ENCODE peak calls at places on chromosomes 13 and 19, in five cellular contexts. C is A549, D is PC-3, F is transverse colon, Z is H9. B is an unnamed sample.

GRCh38 chr13:108213946-108214345 is 1.4 kb downstream of the LIG4 start:
- DNase-seq in D (peak; percentile 49), C (no peak), Z (no peak), F (no peak), B (no peak)

GRCh38 chr19:579111-579841 is 6.9 kb downstream of the BSG start:
- DNase-seq in C (no peak), F (no peak), Z (no peak), D (no peak), B (no peak)

GRCh38 chr19:3335431-3336350 is 30.7 kb upstream of the NFIC start:
- DNase-seq in D (peak; percentile 20), Z (no peak), C (no peak), F (peak; percentile 74), B (peak; percentile 63)

GRCh38 chr13:49670828-49671227 is 20.5 kb downstream of the EBPL start:
- DNase-seq in F (no peak), C (no peak), Z (no peak), D (no peak), B (no peak)

GRCh38 chr19:43763473-43763939 is 8.7 kb upstream of the SMG9 start:
- DNase-seq in F (no peak), C (no peak), D (no peak), Z (no peak), B (no peak)

GRCh38 chr13:113744197-113745000 is 14.6 kb upstream of the TMEM255B start:
- DNase-seq in Z (no peak), F (peak; percentile 30), D (no peak), C (no peak), B (no peak)

GRCh38 chr13:109096101-109096500 is 466.7 kb downstream of the MYO16 start:
- DNase-seq in D (no peak), C (no peak), F (no peak), Z (no peak), B (no peak)

GRCh38 chr19:19064811-19065745 is 1.3 kb downstream of the SLC25A42 start:
- DNase-seq in F (peak; percentile 36), Z (no peak), C (no peak), D (peak; percentile 19), B (no peak)

GRCh38 chr13:105363747-105364177 is 1171.7 kb downstream of the EFNB2 start:
- DNase-seq in D (no peak), F (no peak), Z (no peak), C (no peak), B (no peak)

GRCh38 chr13:101565327-101565726 is 112.9 kb downstream of the ITGBL1 start:
- DNase-seq in D (no peak), C (no peak), F (no peak), Z (no peak), B (no peak)

GRCh38 chr19:33394006-33394722 is 20.7 kb downstream of the CEBPG start:
- DNase-seq in Z (no peak), C (no peak), D (peak; percentile 14), F (no peak), B (peak; percentile 61)

GRCh38 chr19:17468302-17469091 is 1.8 kb upstream of the SLC27A1 start:
- DNase-seq in F (peak; percentile 38), D (no peak), Z (no peak), C (no peak), B (peak; percentile 83)

GRCh38 chr19:42032428-42032827 is 37.6 kb downstream of the GRIK5 start:
- DNase-seq in Z (peak; percentile 55), F (no peak), D (peak; percentile 80), C (no peak), B (no peak)

GRCh38 chr19:3964256-3965194 is 6.4 kb downstream of the DAPK3 start:
- DNase-seq in F (no peak), D (no peak), Z (no peak), C (no peak), B (no peak)

GRCh38 chr19:10655457-10656312 is 1.5 kb downstream of the ILF3 start:
- DNase-seq in D (peak; percentile 39), F (peak; percentile 18), C (no peak), Z (no peak), B (no peak)

GRCh38 chr19:46841458-46842083 is 9.1 kb downstream of the AP2S1 start:
- DNase-seq in Z (no peak), D (peak; percentile 51), F (peak; percentile 39), C (no peak), B (peak; percentile 73)

GRCh38 chr19:18830488-18830887 is 1.3 kb upstream of the UPF1 start:
- DNase-seq in F (no peak), C (no peak), D (no peak), Z (no peak), B (no peak)

GRCh38 chr13:88085036-88085435 is 413.9 kb downstream of the SLITRK5 start:
- DNase-seq in F (no peak), C (no peak), D (no peak), Z (no peak), B (no peak)

GRCh38 chr13:23790591-23791170 is 98.5 kb downstream of the MIPEP start:
- DNase-seq in F (no peak), Z (no peak), C (no peak), D (no peak), B (no peak)

GRCh38 chr19:55699221-55699620 is 24.2 kb downstream of the EPN1 start:
- DNase-seq in C (no peak), D (no peak), Z (no peak), F (no peak), B (no peak)

GRCh38 chr13:37295046-37295445 is 189.6 kb upstream of the CSNK1A1L start:
- DNase-seq in F (no peak), D (no peak), Z (no peak), C (no peak), B (peak; percentile 33)

GRCh38 chr19:51927859-51928258 is 587 bp downstream of the ZNF613 start:
- DNase-seq in C (no peak), Z (no peak), D (no peak), F (no peak), B (no peak)

GRCh38 chr13:113275387-113275786 is 21.7 kb upstream of the LAMP1 start:
- DNase-seq in C (peak; percentile 19), Z (peak; percentile 62), D (peak; percentile 69), F (peak; percentile 43), B (no peak)

GRCh38 chr19:45424191-45425058 is 708 bp upstream of the ERCC1 start:
- DNase-seq in Z (peak; percentile 86), C (peak; percentile 96), F (peak; percentile 75), D (peak; percentile 95), B (peak; percentile 78)

GRCh38 chr13:99688776-99689175 is 187.5 kb downstream of the TM9SF2 start:
- DNase-seq in F (no peak), Z (no peak), D (no peak), C (no peak), B (no peak)

DNA sequence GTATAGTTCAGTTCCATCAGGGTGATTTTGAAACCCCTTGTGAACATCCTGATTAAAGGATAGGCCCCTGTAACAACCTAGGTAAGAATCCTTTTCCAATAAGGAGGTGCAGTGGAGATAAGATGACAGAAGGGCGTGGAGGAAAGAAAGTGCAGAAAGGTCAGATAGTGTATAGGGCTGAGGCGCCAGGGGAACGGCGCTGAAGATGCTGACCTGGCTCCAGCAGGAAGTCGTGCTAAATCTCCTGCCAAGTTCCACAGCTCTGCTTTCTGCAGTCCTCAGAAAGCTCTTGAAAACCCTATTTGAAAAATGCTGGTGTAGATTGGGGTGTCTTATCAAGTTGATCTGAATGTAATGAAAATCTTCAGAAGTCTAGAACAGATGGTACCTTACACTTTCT is 221.7 kb downstream of the COG6 start:
- DNase-seq in Z (no peak), C (no peak), F (no peak), D (no peak), B (no peak)
- H3K4me1 ChIP-seq in Z (no peaks in the 10 kb centered on the region), C (peaks cover 6% of the 10 kb centered on the region), F (no peaks in the 10 kb centered on the region), D (peaks cover 16% of the 10 kb centered on the region), B (peaks cover 12% of the 10 kb centered on the region)

DNA sequence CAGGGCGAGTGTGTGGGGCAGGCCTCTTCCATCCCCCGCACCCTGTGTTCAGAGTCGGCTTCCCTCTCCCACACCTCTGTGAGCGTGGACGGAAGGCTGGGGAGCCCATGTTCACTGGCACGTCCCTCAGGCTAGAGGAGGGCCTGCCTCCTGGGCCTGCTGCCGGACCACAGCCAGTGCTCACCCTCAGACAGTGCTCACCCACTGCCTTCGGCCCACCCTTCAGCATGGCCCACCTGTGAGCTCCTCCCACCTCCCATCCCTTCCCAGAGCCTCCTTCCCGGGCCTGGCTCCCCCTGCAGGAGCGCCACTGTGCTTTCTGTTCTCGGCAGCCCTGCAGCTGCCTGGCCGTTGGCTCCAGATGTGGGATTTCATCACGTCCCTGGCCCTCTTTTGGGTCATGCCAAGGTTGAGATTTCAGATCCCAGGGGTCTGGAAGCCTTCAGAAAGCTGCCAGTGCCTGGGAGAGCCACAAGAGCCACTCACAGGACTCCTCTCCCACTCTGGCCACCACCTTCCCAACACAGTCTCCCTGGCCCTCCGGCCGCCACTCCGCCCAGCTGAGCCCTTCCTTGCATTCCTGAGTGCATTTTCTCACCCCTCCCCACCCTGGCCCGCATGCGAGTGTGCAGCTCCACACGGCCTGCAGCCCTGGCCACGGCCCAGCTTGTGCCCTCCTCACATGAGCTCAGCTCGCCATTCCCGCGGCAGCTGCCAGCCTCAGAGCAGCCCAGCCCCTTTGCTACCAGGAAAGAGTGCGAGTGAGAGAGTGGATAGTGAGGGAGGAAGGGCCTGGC is 25.3 kb downstream of the CAPN12 start:
- DNase-seq in D (no peak), Z (peak; percentile 74), F (no peak), C (no peak), B (peak; percentile 80)
- H3K27ac ChIP-seq in D (peak overlapping the region; percentile 21), Z (no peak overlapping the region), F (peak overlapping the region; percentile 80), C (peak overlapping the region; percentile 66), B (peak overlapping the region; percentile 93)

GRCh38 chr19:13835791-13836723 is 40.8 kb downstream of the ZSWIM4 start:
- DNase-seq in F (no peak), D (no peak), C (no peak), Z (no peak), B (no peak)
- H3K4me1 ChIP-seq in F (peaks cover 73% of the 10 kb centered on the region), D (peaks cover 68% of the 10 kb centered on the region), C (peaks cover 58% of the 10 kb centered on the region), Z (no peaks in the 10 kb centered on the region), B (peaks cover 42% of the 10 kb centered on the region)

GRCh38 chr19:39825093-39825463 is 8.9 kb downstream of the DYRK1B start:
- DNase-seq in Z (no peak), C (no peak), D (no peak), F (no peak), B (no peak)

GRCh38 chr19:39823693-39824092 is 10.3 kb downstream of the DYRK1B start:
- DNase-seq in D (no peak), C (no peak), Z (no peak), F (no peak), B (no peak)

GRCh38 chr19:39826311-39826945 is 7.5 kb downstream of the DYRK1B start:
- DNase-seq in D (no peak), C (no peak), Z (no peak), F (no peak), B (no peak)

GRCh38 chr19:39825531-39826076 is 8.4 kb downstream of the DYRK1B start:
- DNase-seq in Z (no peak), D (no peak), F (no peak), C (no peak), B (no peak)

DNA sequence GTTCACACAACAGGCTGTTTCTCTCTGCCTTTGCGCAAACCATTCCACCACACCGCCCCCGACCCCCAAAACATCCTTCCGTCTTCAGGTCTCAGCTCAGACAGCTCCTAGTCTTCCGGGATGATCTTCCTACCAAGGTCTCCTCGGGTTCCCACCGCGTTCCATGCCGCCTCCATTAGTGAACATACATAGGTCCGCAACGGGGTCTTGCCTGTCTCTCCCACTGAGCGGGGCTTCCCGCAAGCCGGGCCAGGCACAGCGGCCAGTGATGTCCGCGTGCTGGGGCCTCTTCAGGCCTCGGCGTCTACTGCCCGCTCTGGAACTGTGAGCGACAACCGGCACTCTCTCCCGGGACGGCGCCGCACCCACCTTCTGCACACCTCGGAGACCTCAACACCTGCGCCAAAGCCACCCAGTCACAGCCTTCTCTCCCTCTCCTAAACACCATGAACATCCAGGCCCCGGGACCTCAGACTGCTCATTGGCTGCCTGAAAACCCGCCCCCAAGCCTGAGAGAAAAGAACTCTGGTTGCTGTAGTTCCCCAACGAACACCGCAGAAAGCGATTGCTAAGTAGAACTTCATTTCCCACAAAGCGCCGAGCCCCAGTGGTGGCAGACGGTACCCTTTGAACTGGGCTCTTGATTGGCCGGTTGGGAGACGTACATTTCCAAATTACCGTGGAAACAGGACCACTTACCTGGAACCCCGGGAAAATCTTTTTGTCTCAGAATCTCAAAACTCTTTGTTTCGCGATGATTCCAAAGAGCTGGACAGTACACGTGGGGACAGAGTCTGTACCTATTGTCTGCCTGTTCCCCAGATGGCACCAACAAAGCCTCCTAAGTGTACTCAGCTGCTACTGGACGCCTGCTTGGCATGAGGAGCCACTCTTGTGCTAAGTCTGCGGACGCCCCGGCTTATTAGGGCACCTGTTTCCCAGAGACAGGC is 9.5 kb downstream of the DYRK1B start:
- DNase-seq in F (peak; percentile 91), Z (peak; percentile 97), C (no peak), D (peak; percentile 87), B (peak; percentile 93)
- H3K27ac ChIP-seq in F (peak overlapping the region; percentile 83), Z (no peak overlapping the region), C (no peak overlapping the region), D (no peak overlapping the region), B (peak overlapping the region; percentile 83)

B was measured in heart right ventricle.